ENCODE peak calls at places on chromosomes 11 and 22, in five cellular contexts. L, U, V, R and G are unnamed samples.

GRCh38 chr11:123518496-123519054 is 88.5 kb downstream of the GRAMD1B start:
- DNase-seq in V (no peak), L (no peak), R (no peak), U (no peak), G (no peak)

GRCh38 chr11:692824-693414 is 2.1 kb downstream of the DEAF1 start:
- DNase-seq in L (no peak), R (no peak), U (no peak), V (no peak), G (no peak)

GRCh38 chr11:43503417-43503816 is 144.7 kb downstream of the TTC17 start:
- DNase-seq in R (no peak), U (peak), V (no peak), L (no peak), G (no peak)

GRCh38 chr22:22404598-22405284 is 103.8 kb downstream of the ZNF280B start:
- DNase-seq in V (no peak), L (no peak), U (no peak), R (no peak), G (no peak)

GRCh38 chr11:77619576-77620198 is 17.9 kb downstream of the CLNS1A start:
- DNase-seq in R (no peak), L (no peak), V (peak), U (no peak), G (no peak)

GRCh38 chr11:65506770-65507485 is 8.1 kb downstream of the MALAT1 start:
- DNase-seq in L (peak), R (no peak), V (no peak), U (peak), G (no peak)

GRCh38 chr11:64759131-64759721 is 548 bp downstream of the PYGM start:
- DNase-seq in V (no peak), U (no peak), R (no peak), L (no peak), G (no peak)

GRCh38 chr11:119885067-119885466 is 156.1 kb upstream of the NECTIN1 start:
- DNase-seq in V (no peak), L (no peak), R (no peak), U (no peak), G (no peak)

GRCh38 chr11:122197055-122197987 is 81.3 kb upstream of the BLID start:
- DNase-seq in V (no peak), L (no peak), U (peak), R (no peak), G (no peak)

GRCh38 chr11:35524780-35525179 is 636 bp downstream of the PAMR1 start:
- DNase-seq in V (no peak), R (no peak), U (peak), L (no peak), G (no peak)

GRCh38 chr22:31726692-31727091 is 23.2 kb downstream of the PRR14L start:
- DNase-seq in V (no peak), U (no peak), R (no peak), L (no peak), G (no peak)

GRCh38 chr11:78651923-78652602 is 77.4 kb upstream of the NARS2 start:
- DNase-seq in V (no peak), R (no peak), U (no peak), L (no peak), G (no peak)

GRCh38 chr22:33380789-33381530 is 322.8 kb upstream of the SYN3 start:
- DNase-seq in R (no peak), U (peak), V (no peak), L (no peak), G (no peak)

GRCh38 chr22:26835929-26836528 is 178.6 kb downstream of the MIAT start:
- DNase-seq in V (peak), U (peak), R (peak), L (peak), G (no peak)

GRCh38 chr22:20571531-20572007 is 64.2 kb downstream of the MED15 start:
- DNase-seq in V (peak), L (peak), U (no peak), R (peak), G (no peak)

GRCh38 chr11:612201-612960 is 3.4 kb downstream of the IRF7 start:
- DNase-seq in L (no peak), V (peak), R (no peak), U (no peak), G (no peak)

GRCh38 chr11:117861151-117862018 is 15.1 kb downstream of the FXYD6 start:
- DNase-seq in U (no peak), R (no peak), V (peak), L (no peak), G (no peak)

GRCh38 chr11:48182860-48183526 is 33.6 kb upstream of the OR4B1 start:
- DNase-seq in U (no peak), V (no peak), R (no peak), L (no peak), G (no peak)

GRCh38 chr11:65777241-65777640 is 3.5 kb downstream of the AP5B1 start:
- DNase-seq in V (no peak), R (no peak), U (no peak), L (no peak), G (no peak)

GRCh38 chr11:108872781-108873291 is 208.0 kb downstream of the DDX10 start:
- DNase-seq in V (no peak), L (no peak), R (no peak), U (no peak), G (no peak)

GRCh38 chr11:10916674-10917073 is 58.8 kb upstream of the ZBED5 start:
- DNase-seq in V (no peak), R (no peak), L (no peak), U (peak), G (no peak)

GRCh38 chr22:24803064-24803542 is 2.9 kb upstream of the SGSM1 start:
- DNase-seq in V (peak), R (peak), L (peak), U (peak), G (peak)

GRCh38 chr11:80595011-80595410 is 1154.2 kb upstream of the TENM4 start:
- DNase-seq in U (peak), V (no peak), L (no peak), R (no peak), G (no peak)

GRCh38 chr22:40928657-40929056 is 22.5 kb upstream of the RBX1 start:
- DNase-seq in L (no peak), V (peak), U (no peak), R (no peak), G (no peak)

GRCh38 chr11:123301696-123302400 is 106.8 kb upstream of the CLMP start:
- DNase-seq in L (peak), R (peak), U (no peak), V (peak), G (peak)